ENCODE peak calls at places on chromosomes 13 and 19, in nine cellular contexts. Z is NCI-H1048; Q is activated naive CD8-positive, alpha-beta T cell treated with anti-CD3 and anti-CD28 coated beads, Interleukin-2, amount 50 U/mL, for 24 hours; X is stimulated activated CD8-positive, alpha-beta memory T cell treated with anti-CD3 and anti-CD28 coated beads, Interleukin-4, amount 100 ng/mL, for 24 hours; U is stimulated activated naive CD4-positive, alpha-beta T cell; N is NAMALWA; Y is AG20443; P is NCI-H1092 treated with DMSO at 0.1 percent for 48 hours; V is activated T-cell treated with anti-CD3 and anti-CD28 coated beads, Interleukin-2, amount 50 U/mL, for 72 hours. D is an unnamed sample.

GRCh38 chr19:35002037-35002535 is 2.0 kb downstream of the GRAMD1A start:
- DNase-seq in Z (no peak), Q (no peak), X (no peak), U (no peak), N (peak; percentile 17), Y (no peak), P (no peak), V (no peak), D (peak; percentile 14)

GRCh38 chr13:21837841-21838551 is 167.1 kb downstream of the FGF9 start:
- DNase-seq in Z (no peak), Q (no peak), X (no peak), U (no peak), N (no peak), Y (peak; percentile 83), P (peak; percentile 74), V (no peak), D (no peak)

GRCh38 chr13:34842466-34842865 is 99.6 kb upstream of the NBEA start:
- DNase-seq in Z (no peak), Q (no peak), X (no peak), U (no peak), N (no peak), Y (no peak), P (no peak), V (no peak), D (no peak)

GRCh38 chr13:44155422-44156293 is 218.0 kb upstream of the SERP2 start:
- DNase-seq in Z (no peak), Q (no peak), X (no peak), U (no peak), N (no peak), Y (peak; percentile 73), P (peak; percentile 37), V (no peak), D (no peak)

GRCh38 chr19:48341006-48341405 is 15.7 kb downstream of the EMP3 start:
- DNase-seq in Z (no peak), Q (no peak), X (no peak), U (no peak), N (no peak), Y (no peak), P (peak; percentile 82), V (no peak), D (no peak)

GRCh38 chr13:49112782-49113525 is 107.2 kb upstream of the MLNR start:
- DNase-seq in Z (no peak), Q (no peak), X (no peak), U (no peak), N (no peak), Y (no peak), P (no peak), V (no peak), D (no peak)

GRCh38 chr13:111907341-111907880 is 159.5 kb upstream of the SOX1 start:
- DNase-seq in Z (no peak), Q (no peak), X (no peak), U (no peak), N (no peak), Y (no peak), P (no peak), V (no peak), D (peak; percentile 5)

GRCh38 chr19:33194884-33195710 is 967 bp downstream of the LRP3 start:
- DNase-seq in Z (no peak), Q (no peak), X (no peak), U (no peak), N (no peak), Y (peak; percentile 79), P (no peak), V (no peak), D (no peak)

GRCh38 chr19:20482721-20483120 is 82.9 kb downstream of the ZNF737 start:
- DNase-seq in Z (no peak), Q (no peak), X (no peak), U (no peak), N (no peak), Y (no peak), P (no peak), V (no peak), D (peak; percentile 55)

GRCh38 chr19:44752816-44753618 is 4.5 kb downstream of the BCL3 start:
- DNase-seq in Z (no peak), Q (peak; percentile 96), X (peak; percentile 93), U (peak; percentile 84), N (peak; percentile 97), Y (peak; percentile 83), P (peak; percentile 59), V (peak; percentile 98), D (peak; percentile 98)

GRCh38 chr19:6216996-6217751 is 62.6 kb downstream of the MLLT1 start:
- DNase-seq in Z (no peak), Q (no peak), X (no peak), U (no peak), N (no peak), Y (no peak), P (no peak), V (no peak), D (no peak)

GRCh38 chr19:6683971-6684370 is 14.0 kb upstream of the TNFSF14 start:
- DNase-seq in Z (no peak), Q (no peak), X (no peak), U (no peak), N (no peak), Y (no peak), P (no peak), V (no peak), D (no peak)

GRCh38 chr19:41352609-41353465 is 885 bp downstream of the TGFB1 start:
- DNase-seq in Z (no peak), Q (peak; percentile 87), X (peak; percentile 74), U (peak; percentile 66), N (peak; percentile 86), Y (peak; percentile 68), P (no peak), V (peak; percentile 89), D (peak; percentile 83)

GRCh38 chr19:2552859-2553258 is 76.9 kb downstream of the GADD45B start:
- DNase-seq in Z (no peak), Q (peak; percentile 50), X (no peak), U (no peak), N (peak; percentile 92), Y (no peak), P (no peak), V (peak; percentile 68), D (peak; percentile 80)

GRCh38 chr19:45403781-45404556 is 900 bp downstream of the PPP1R13L start:
- DNase-seq in Z (no peak), Q (peak; percentile 78), X (peak; percentile 48), U (peak; percentile 32), N (peak; percentile 92), Y (peak; percentile 48), P (no peak), V (peak; percentile 87), D (peak; percentile 88)

GRCh38 chr13:80132741-80133601 is 208.0 kb downstream of the SPRY2 start:
- DNase-seq in Z (no peak), Q (no peak), X (no peak), U (no peak), N (no peak), Y (peak; percentile 56), P (no peak), V (no peak), D (no peak)

GRCh38 chr19:46043519-46043918 is 2.7 kb upstream of the IGFL4 start:
- DNase-seq in Z (no peak), Q (no peak), X (no peak), U (no peak), N (no peak), Y (no peak), P (no peak), V (no peak), D (no peak)